ENCODE peak calls at places on chromosomes 5 and 9, in ten cellular contexts. D is GM23248, W is cardiac fibroblast, Y is fibroblast of villous mesenchyme, T is esophagus squamous epithelium, S is heart left ventricle, U is tibial artery, P is adrenal gland, L is uterus, G is cardiac muscle cell. J is an unnamed sample.

GRCh38 chr5:56481147-56481997 is 248.2 kb upstream of the ANKRD55 start:
- DNase-seq in U (peak), T (no peak), D (peak), W (peak), G (peak), S (peak), P (peak), L (peak), Y (peak), J (no peak)

GRCh38 chr9:24464321-24464951 is 81.3 kb downstream of the IZUMO3 start:
- DNase-seq in U (no peak), Y (no peak), G (peak), D (peak), L (no peak), S (no peak), P (no peak), W (no peak), T (no peak), J (peak)

GRCh38 chr9:35072461-35073275 is at the start of gene VCP:
- DNase-seq in D (peak), U (peak), W (peak), P (peak), Y (peak), T (peak), S (peak), L (peak), G (peak), J (peak)

GRCh38 chr5:72951850-72952468 is 3.9 kb upstream of the FCHO2 start:
- DNase-seq in Y (peak), P (no peak), L (no peak), T (no peak), S (no peak), G (peak), U (no peak), D (peak), W (peak), J (no peak)

GRCh38 chr9:2817987-2818386 is 25.9 kb downstream of the PUM3 start:
- DNase-seq in U (no peak), S (no peak), Y (peak), L (no peak), D (peak), W (peak), T (no peak), P (no peak), G (peak), J (no peak)

GRCh38 chr9:16075695-16076094 is 522.9 kb downstream of the CCDC171 start:
- DNase-seq in U (no peak), S (no peak), L (no peak), G (no peak), T (no peak), Y (no peak), W (no peak), P (no peak), D (no peak), J (no peak)

GRCh38 chr5:54533541-54534179 is 16.1 kb downstream of the SNX18 start:
- DNase-seq in G (peak), L (peak), U (no peak), W (peak), T (no peak), D (peak), P (no peak), Y (no peak), S (peak), J (no peak)

GRCh38 chr5:139668064-139668880 is 20.1 kb downstream of the CXXC5 start:
- DNase-seq in W (peak), P (peak), L (no peak), T (no peak), Y (peak), U (no peak), S (peak), G (peak), D (peak), J (no peak)

GRCh38 chr5:14267166-14267838 is 124.2 kb downstream of the TRIO start:
- DNase-seq in G (peak), Y (no peak), L (no peak), T (no peak), W (no peak), D (no peak), U (no peak), P (no peak), S (no peak), J (no peak)

GRCh38 chr5:88683506-88684135 is 199.4 kb downstream of the MEF2C start:
- DNase-seq in U (no peak), Y (no peak), L (no peak), P (no peak), G (no peak), D (peak), S (no peak), W (no peak), T (no peak), J (no peak)

GRCh38 chr9:18795947-18796705 is 236.9 kb downstream of the SAXO1 start:
- DNase-seq in Y (peak), D (peak), G (peak), T (no peak), U (no peak), W (peak), S (no peak), P (peak), L (no peak), J (no peak)

GRCh38 chr5:60382761-60383160 is 317.2 kb downstream of the DEPDC1B start:
- DNase-seq in T (no peak), U (no peak), D (peak), G (peak), P (no peak), S (no peak), W (peak), L (no peak), Y (peak), J (no peak)

GRCh38 chr9:11893331-11893730 is 799.9 kb upstream of the TYRP1 start:
- DNase-seq in P (no peak), W (no peak), Y (no peak), T (no peak), G (no peak), U (no peak), S (no peak), D (peak), L (no peak), J (no peak)

GRCh38 chr9:80191108-80191507 is 619.3 kb downstream of the TLE4 start:
- DNase-seq in D (no peak), S (no peak), G (no peak), Y (peak), W (no peak), U (no peak), L (no peak), T (no peak), P (no peak), J (no peak)

GRCh38 chr5:57527875-57528274 is 45.3 kb upstream of the ACTBL2 start:
- DNase-seq in P (no peak), D (no peak), T (no peak), G (no peak), U (no peak), W (no peak), L (no peak), S (no peak), Y (no peak), J (no peak)

GRCh38 chr9:98117984-98118639 is 910 bp downstream of the TRIM14 start:
- DNase-seq in D (peak), S (no peak), T (no peak), L (no peak), W (peak), U (no peak), P (no peak), G (peak), Y (peak), J (no peak)

GRCh38 chr5:130138406-130139060 is 234.3 kb downstream of the CHSY3 start:
- DNase-seq in W (peak), Y (no peak), G (peak), T (no peak), S (no peak), P (no peak), L (no peak), D (peak), U (no peak), J (no peak)

GRCh38 chr5:63794296-63794695 is 167.9 kb downstream of the HTR1A start:
- DNase-seq in S (no peak), W (no peak), D (no peak), T (no peak), P (no peak), Y (no peak), U (no peak), G (no peak), L (no peak), J (no peak)

GRCh38 chr9:133059623-133060022 is 2.2 kb upstream of the CEL start:
- DNase-seq in Y (no peak), G (no peak), L (no peak), W (no peak), T (no peak), D (no peak), P (no peak), U (no peak), S (no peak), J (no peak)

GRCh38 chr5:135234242-135235000 is 164.6 kb downstream of the MACROH2A1 start:
- DNase-seq in T (no peak), G (no peak), D (no peak), S (no peak), U (peak), Y (no peak), W (no peak), P (peak), L (no peak), J (no peak)

GRCh38 chr9:99319048-99319447 is 97.0 kb downstream of the SEC61B start:
- DNase-seq in S (no peak), P (no peak), L (no peak), T (no peak), U (no peak), D (no peak), G (no peak), W (no peak), Y (no peak), J (no peak)

GRCh38 chr5:59001154-59001553 is 418.3 kb downstream of the RAB3C start:
- DNase-seq in G (peak), Y (peak), U (no peak), W (no peak), S (no peak), T (no peak), L (no peak), D (no peak), P (no peak), J (no peak)

GRCh38 chr9:88835772-88836171 is 155.5 kb upstream of the S1PR3 start:
- DNase-seq in S (no peak), Y (peak), G (peak), U (no peak), T (no peak), L (no peak), P (no peak), W (no peak), D (no peak), J (no peak)

GRCh38 chr5:73812962-73813588 is 187.1 kb downstream of the ARHGEF28 start:
- DNase-seq in L (peak), Y (no peak), P (no peak), T (no peak), U (no peak), W (no peak), G (no peak), D (no peak), S (no peak), J (no peak)

GRCh38 chr9:21684831-21685362 is 117.5 kb upstream of the MTAP start:
- DNase-seq in P (no peak), L (no peak), T (no peak), W (peak), D (peak), G (peak), Y (peak), U (no peak), S (no peak), J (no peak)

GRCh38 chr5:17326600-17327037 is 109.2 kb downstream of the BASP1 start:
- DNase-seq in G (no peak), T (no peak), S (no peak), Y (peak), D (no peak), U (no peak), W (no peak), L (peak), P (no peak), J (no peak)

GRCh38 chr9:19184144-19184917 is 46.2 kb upstream of the DENND4C start:
- DNase-seq in L (peak), P (peak), U (peak), W (peak), T (peak), Y (peak), D (peak), G (peak), S (peak), J (no peak)

GRCh38 chr9:68637020-68637419 is 68.0 kb upstream of the PIP5K1B start:
- DNase-seq in G (no peak), D (no peak), P (no peak), T (no peak), S (no peak), U (no peak), Y (no peak), W (no peak), L (no peak), J (no peak)

GRCh38 chr9:3868012-3868411 is 342.2 kb upstream of the RFX3 start:
- DNase-seq in Y (no peak), T (no peak), P (no peak), L (no peak), D (peak), U (no peak), S (no peak), G (no peak), W (no peak), J (no peak)

GRCh38 chr9:72665421-72665820 is 144.0 kb downstream of the TMC1 start:
- DNase-seq in G (peak), D (peak), U (no peak), P (no peak), W (peak), L (no peak), T (no peak), S (no peak), Y (peak), J (no peak)

GRCh38 chr9:38346811-38347735 is 45.4 kb upstream of the ALDH1B1 start:
- DNase-seq in P (no peak), D (no peak), L (no peak), T (no peak), Y (no peak), G (no peak), U (no peak), W (no peak), S (no peak), J (no peak)

GRCh38 chr9:114172981-114173833 is 17.9 kb downstream of the COL27A1 start:
- DNase-seq in P (peak), W (no peak), U (no peak), L (peak), G (peak), D (no peak), T (no peak), S (peak), Y (peak), J (no peak)

GRCh38 chr5:91486638-91487037 is 103.5 kb upstream of the ARRDC3 start:
- DNase-seq in S (no peak), G (peak), P (no peak), T (no peak), Y (peak), D (peak), U (no peak), W (peak), L (no peak), J (no peak)

GRCh38 chr5:127176769-127177168 is 103.5 kb upstream of the C5orf63 start:
- DNase-seq in W (no peak), S (no peak), T (no peak), D (no peak), G (peak), Y (no peak), L (no peak), U (no peak), P (no peak), J (no peak)

GRCh38 chr5:169667896-169668674 is 31.0 kb downstream of the DOCK2 start:
- DNase-seq in D (peak), Y (no peak), T (no peak), S (no peak), P (no peak), G (no peak), L (no peak), W (peak), U (no peak), J (no peak)

GRCh38 chr5:14016549-14016948 is 72.1 kb upstream of the DNAH5 start:
- DNase-seq in D (no peak), U (no peak), G (no peak), S (no peak), T (no peak), P (no peak), Y (no peak), L (no peak), W (no peak), J (no peak)

GRCh38 chr9:72454871-72455471 is 66.4 kb upstream of the TMC1 start:
- DNase-seq in D (no peak), L (no peak), G (peak), P (no peak), T (no peak), Y (no peak), U (no peak), W (no peak), S (no peak), J (no peak)

GRCh38 chr5:118605761-118606160 is 382.6 kb downstream of the DTWD2 start:
- DNase-seq in G (no peak), P (no peak), L (no peak), S (no peak), U (no peak), T (no peak), W (no peak), Y (no peak), D (no peak), J (no peak)

GRCh38 chr5:95080026-95080425 is 204.9 kb downstream of the MCTP1 start:
- DNase-seq in T (no peak), U (no peak), G (peak), P (no peak), D (no peak), Y (peak), W (peak), L (no peak), S (no peak), J (no peak)
- H3K4me3 ChIP-seq in T (peak), U (peak), G (no peak), P (no peak), D (no peak), Y (peak), W (no peak), L (peak), S (peak), J (no peak)

DNA sequence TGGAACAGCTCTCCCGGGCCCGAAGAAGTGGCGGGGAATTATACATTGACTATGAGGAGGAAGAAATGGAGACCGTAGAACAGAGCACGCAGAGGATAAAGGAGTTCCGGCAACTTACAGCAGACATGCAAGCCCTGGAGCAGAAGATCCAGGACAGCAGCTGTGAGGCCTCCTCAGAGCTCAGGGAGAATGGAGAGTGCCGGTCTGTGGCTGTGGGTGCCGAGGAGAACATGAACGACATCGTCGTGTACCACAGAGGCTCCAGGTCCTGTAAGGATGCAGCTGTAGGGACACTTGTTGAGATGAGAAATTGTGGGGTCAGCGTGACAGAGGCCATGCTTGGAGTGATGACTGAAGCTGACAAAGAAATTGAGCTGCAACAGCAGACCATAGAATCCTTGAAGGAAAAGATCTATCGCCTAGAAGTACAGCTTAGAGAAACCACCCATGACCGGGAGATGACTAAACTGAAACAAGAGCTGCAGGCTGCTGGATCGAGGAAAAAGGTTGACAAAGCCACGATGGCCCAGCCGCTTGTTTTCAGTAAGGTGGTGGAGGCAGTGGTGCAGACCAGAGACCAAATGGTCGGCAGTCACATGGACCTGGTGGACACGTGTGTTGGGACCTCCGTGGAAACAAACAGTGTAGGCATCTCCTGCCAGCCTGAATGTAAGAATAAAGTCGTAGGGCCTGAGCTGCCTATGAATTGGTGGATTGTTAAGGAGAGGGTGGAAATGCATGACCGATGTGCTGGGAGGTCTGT is 129.6 kb upstream of the DMRT1 start:
- DNase-seq in G (no peak), W (no peak), U (no peak), P (no peak), Y (no peak), T (no peak), S (no peak), L (no peak), D (no peak), J (no peak)
- H3K4me3 ChIP-seq in G (no peak), W (no peak), U (peak), P (no peak), Y (no peak), T (no peak), S (no peak), L (no peak), D (no peak), J (no peak)

DNA sequence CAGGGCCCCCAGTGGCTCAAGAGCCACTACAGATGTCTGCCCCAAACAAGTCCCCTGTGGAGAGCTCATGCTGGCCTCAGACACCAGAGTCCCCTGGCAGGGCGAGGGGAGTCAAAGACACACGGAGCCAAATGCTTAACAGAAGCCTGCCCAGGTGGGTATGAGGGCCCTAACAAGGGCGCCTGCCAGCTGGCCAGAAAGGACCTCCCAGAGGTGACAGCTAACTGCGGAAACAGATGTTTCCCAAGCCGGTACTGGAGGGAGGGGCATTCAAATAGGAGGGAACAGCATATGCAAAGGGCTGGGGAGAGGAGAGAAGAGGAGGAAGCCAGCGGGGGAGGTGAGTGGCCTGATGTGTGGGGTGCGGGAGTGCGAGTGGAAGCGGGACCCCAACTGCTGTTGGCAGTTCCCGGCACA is 933 bp downstream of the MXD3 start:
- DNase-seq in G (peak), W (peak), U (peak), S (peak), T (no peak), D (peak), L (no peak), P (no peak), Y (no peak), J (no peak)
- H3K4me3 ChIP-seq in G (peak), W (peak), U (no peak), S (peak), T (peak), D (peak), L (no peak), P (no peak), Y (peak), J (no peak)

GRCh38 chr5:160463227-160463626 is 41.6 kb downstream of the PTTG1 start:
- DNase-seq in S (no peak), L (no peak), D (no peak), W (no peak), P (no peak), Y (no peak), T (no peak), G (no peak), U (no peak), J (no peak)
- H3K4me3 ChIP-seq in S (no peak), L (no peak), D (no peak), W (no peak), P (no peak), Y (no peak), T (no peak), G (no peak), U (no peak), J (no peak)

GRCh38 chr5:180354966-180355365 is 1.8 kb upstream of the GFPT2 start:
- DNase-seq in T (no peak), W (no peak), P (no peak), D (no peak), U (no peak), L (no peak), G (no peak), Y (no peak), S (no peak), J (no peak)

GRCh38 chr5:180353226-180353962 is at the start of gene GFPT2:
- DNase-seq in W (peak), D (peak), T (no peak), Y (peak), G (peak), S (peak), U (peak), P (peak), L (peak), J (no peak)

GRCh38 chr5:180352116-180352975 is 790 bp downstream of the GFPT2 start:
- DNase-seq in W (peak), P (peak), U (peak), S (no peak), G (peak), L (peak), Y (peak), D (peak), T (no peak), J (no peak)

GRCh38 chr5:180352976-180353225 is 235 bp downstream of the GFPT2 start:
- DNase-seq in P (no peak), G (no peak), Y (no peak), L (no peak), W (no peak), S (no peak), T (no peak), D (no peak), U (no peak), J (no peak)

DNA sequence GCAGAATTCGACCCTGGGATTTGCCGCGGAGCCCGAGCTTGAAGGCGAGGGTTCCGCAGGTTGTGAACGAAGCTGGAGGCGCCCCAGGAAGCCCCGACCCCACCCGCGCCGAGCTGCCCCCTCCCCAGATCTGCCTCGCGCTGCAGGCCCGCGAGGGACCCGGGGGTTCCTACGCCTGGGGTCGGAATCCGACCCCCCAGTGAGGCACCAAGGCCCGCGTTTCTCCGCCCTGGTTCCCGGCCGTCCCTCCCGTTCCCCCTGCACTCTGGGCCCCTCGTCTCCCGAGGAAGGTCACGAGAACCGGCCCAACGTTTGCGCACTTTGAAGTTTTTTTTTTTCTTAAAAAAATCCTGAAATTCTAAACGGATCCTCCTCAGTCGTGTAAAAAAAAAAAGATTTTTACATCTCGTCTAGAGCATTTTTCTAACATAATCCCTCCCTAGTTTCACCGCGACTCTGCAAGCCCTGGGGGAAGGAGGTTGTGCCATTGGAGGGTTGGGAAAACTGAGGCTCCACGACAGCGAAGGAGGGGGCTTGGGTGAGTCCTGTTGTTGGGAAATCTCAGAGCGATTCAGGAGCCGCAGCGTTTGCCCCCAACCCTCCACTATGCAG is 933 bp upstream of the GFPT2 start:
- DNase-seq in Y (peak), D (no peak), L (no peak), U (no peak), T (no peak), G (peak), W (no peak), S (no peak), P (no peak), J (no peak)
- H3K4me3 ChIP-seq in Y (peak), D (peak), L (peak), U (peak), T (peak), G (peak), W (peak), S (peak), P (peak), J (peak)